ENCODE peak calls at places on chromosomes 12 and 14, in eight cellular contexts. D, B, P, X, H, A, T and V are unnamed samples.

GRCh38 chr14:95922080-95922479 is 45.4 kb downstream of the TUNAR start:
- DNase-seq in D (no peak), B (no peak), P (no peak), X (no peak), H (no peak), A (no peak), T (no peak), V (no peak)

GRCh38 chr12:57211791-57212700 is 4.5 kb upstream of the NXPH4 start:
- DNase-seq in D (no peak), B (no peak), P (no peak), X (no peak), H (no peak), A (no peak), T (no peak), V (no peak)

GRCh38 chr14:94545131-94545841 is 16.0 kb upstream of the SERPINA4 start:
- DNase-seq in D (no peak), B (no peak), P (no peak), X (no peak), H (no peak), A (no peak), T (no peak), V (peak; percentile 40)

GRCh38 chr12:6171409-6172015 is 28.7 kb upstream of the CD9 start:
- DNase-seq in D (no peak), B (no peak), P (no peak), X (no peak), H (no peak), A (no peak), T (peak; percentile 71), V (no peak)

GRCh38 chr12:75289678-75290200 is 40.4 kb downstream of the CAPS2 start:
- DNase-seq in D (no peak), B (no peak), P (no peak), X (no peak), H (peak; percentile 59), A (no peak), T (no peak), V (peak; percentile 19)

GRCh38 chr12:39581592-39581991 is 38.0 kb downstream of the ABCD2 start:
- DNase-seq in D (no peak), B (no peak), P (no peak), X (no peak), H (peak; percentile 71), A (no peak), T (no peak), V (no peak)

GRCh38 chr12:40104461-40105264 is 1.2 kb downstream of the SLC2A13 start:
- DNase-seq in D (peak; percentile 33), B (no peak), P (no peak), X (no peak), H (no peak), A (no peak), T (no peak), V (peak; percentile 14)

GRCh38 chr12:120089105-120089504 is 27.4 kb downstream of the RAB35 start:
- DNase-seq in D (no peak), B (no peak), P (no peak), X (no peak), H (no peak), A (no peak), T (peak; percentile 10), V (peak; percentile 13)

GRCh38 chr12:8819676-8819980 is 2.8 kb upstream of the A2ML1 start:
- DNase-seq in D (no peak), B (no peak), P (no peak), X (no peak), H (peak; percentile 6), A (no peak), T (no peak), V (no peak)

GRCh38 chr12:104896146-104896545 is 61.9 kb downstream of the SLC41A2 start:
- DNase-seq in D (no peak), B (no peak), P (no peak), X (no peak), H (peak; percentile 62), A (no peak), T (no peak), V (no peak)

GRCh38 chr12:11978985-11979384 is 91.8 kb upstream of the BCL2L14 start:
- DNase-seq in D (no peak), B (no peak), P (no peak), X (no peak), H (peak; percentile 73), A (no peak), T (no peak), V (no peak)

GRCh38 chr12:11976005-11976404 is 94.7 kb upstream of the BCL2L14 start:
- DNase-seq in D (no peak), B (no peak), P (no peak), X (no peak), H (no peak), A (no peak), T (no peak), V (no peak)

GRCh38 chr12:11981174-11981733 is 89.5 kb upstream of the BCL2L14 start:
- DNase-seq in D (no peak), B (peak; percentile 95), P (peak; percentile 33), X (peak; percentile 26), H (peak; percentile 62), A (no peak), T (no peak), V (no peak)

DNA sequence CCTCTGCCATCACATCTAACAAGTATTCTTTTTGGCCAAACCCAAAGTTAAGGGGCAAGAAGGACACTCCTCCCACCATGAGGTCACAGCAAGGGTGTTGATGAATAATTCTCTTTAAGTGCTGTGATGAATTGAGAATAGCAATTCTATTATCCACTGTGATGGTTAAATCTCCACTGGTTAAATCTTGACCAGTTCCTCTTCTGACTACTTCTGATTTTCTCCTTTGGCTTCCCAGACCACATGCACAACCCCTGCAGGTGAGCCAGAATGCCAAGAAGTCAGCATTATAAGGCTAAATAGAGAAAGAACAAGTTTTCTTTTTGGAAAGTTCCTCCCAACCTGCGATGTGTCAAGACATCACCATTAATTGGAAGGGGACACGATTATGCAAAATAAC is 90.6 kb upstream of the BCL2L14 start:
- DNase-seq in D (no peak), B (no peak), P (no peak), X (no peak), H (no peak), A (no peak), T (no peak), V (no peak)
- H3K4me1 ChIP-seq in D (no peaks in the 10 kb centered on the region), B (peaks cover 38% of the 10 kb centered on the region), P (peaks cover 32% of the 10 kb centered on the region), X (peaks cover 22% of the 10 kb centered on the region), H (peaks cover 28% of the 10 kb centered on the region), A (no peaks in the 10 kb centered on the region), T (no peaks in the 10 kb centered on the region), V (no peaks in the 10 kb centered on the region)

GRCh38 chr14:104917992-104918391 is 6.7 kb upstream of the PLD4 start:
- DNase-seq in D (no peak), B (no peak), P (no peak), X (no peak), H (no peak), A (no peak), T (no peak), V (no peak)
- H3K27me3 ChIP-seq in D (peaks cover 13% of the 10 kb centered on the region), B (peaks cover 2% of the 10 kb centered on the region), P (no peaks in the 10 kb centered on the region), X (no peaks in the 10 kb centered on the region), H (no peaks in the 10 kb centered on the region), A (no peaks in the 10 kb centered on the region), T (no peaks in the 10 kb centered on the region), V (no peaks in the 10 kb centered on the region)

GRCh38 chr12:38175538-38175937 is 141.0 kb upstream of the ALG10B start:
- DNase-seq in D (no peak), B (no peak), P (no peak), X (no peak), H (peak; percentile 73), A (no peak), T (no peak), V (no peak)
- H3K27ac ChIP-seq in D (no peak overlapping the region), B (no peak overlapping the region), P (no peak overlapping the region), X (no peak overlapping the region), H (no peak overlapping the region), A (no peak overlapping the region), T (no peak overlapping the region), V (no peak overlapping the region)

DNA sequence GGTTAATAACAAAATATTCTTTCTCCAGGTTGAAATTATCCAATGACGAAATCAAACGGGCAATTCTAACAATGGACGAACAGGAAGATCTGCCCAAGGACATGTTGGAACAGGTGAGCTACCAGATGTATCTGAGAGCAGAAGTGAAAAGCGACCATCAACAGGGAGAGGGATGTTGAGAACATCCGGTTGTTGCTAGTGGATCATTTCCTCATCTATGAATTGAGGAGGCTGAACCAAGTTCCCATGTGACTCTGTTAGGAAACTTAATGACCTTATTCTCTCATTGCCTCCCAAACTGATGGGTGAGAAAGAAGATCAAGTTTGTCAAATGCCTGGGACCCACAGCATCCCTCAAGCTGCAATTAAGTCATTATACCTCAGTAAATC is 117.7 kb downstream of the GPR135 start:
- DNase-seq in D (no peak), B (no peak), P (no peak), X (no peak), H (no peak), A (no peak), T (no peak), V (no peak)
- H3K4me1 ChIP-seq in D (peaks cover 9% of the 10 kb centered on the region), B (no peaks in the 10 kb centered on the region), P (no peaks in the 10 kb centered on the region), X (no peaks in the 10 kb centered on the region), H (peaks cover 16% of the 10 kb centered on the region), A (no peaks in the 10 kb centered on the region), T (peaks cover 3% of the 10 kb centered on the region), V (peaks cover 29% of the 10 kb centered on the region)

DNA sequence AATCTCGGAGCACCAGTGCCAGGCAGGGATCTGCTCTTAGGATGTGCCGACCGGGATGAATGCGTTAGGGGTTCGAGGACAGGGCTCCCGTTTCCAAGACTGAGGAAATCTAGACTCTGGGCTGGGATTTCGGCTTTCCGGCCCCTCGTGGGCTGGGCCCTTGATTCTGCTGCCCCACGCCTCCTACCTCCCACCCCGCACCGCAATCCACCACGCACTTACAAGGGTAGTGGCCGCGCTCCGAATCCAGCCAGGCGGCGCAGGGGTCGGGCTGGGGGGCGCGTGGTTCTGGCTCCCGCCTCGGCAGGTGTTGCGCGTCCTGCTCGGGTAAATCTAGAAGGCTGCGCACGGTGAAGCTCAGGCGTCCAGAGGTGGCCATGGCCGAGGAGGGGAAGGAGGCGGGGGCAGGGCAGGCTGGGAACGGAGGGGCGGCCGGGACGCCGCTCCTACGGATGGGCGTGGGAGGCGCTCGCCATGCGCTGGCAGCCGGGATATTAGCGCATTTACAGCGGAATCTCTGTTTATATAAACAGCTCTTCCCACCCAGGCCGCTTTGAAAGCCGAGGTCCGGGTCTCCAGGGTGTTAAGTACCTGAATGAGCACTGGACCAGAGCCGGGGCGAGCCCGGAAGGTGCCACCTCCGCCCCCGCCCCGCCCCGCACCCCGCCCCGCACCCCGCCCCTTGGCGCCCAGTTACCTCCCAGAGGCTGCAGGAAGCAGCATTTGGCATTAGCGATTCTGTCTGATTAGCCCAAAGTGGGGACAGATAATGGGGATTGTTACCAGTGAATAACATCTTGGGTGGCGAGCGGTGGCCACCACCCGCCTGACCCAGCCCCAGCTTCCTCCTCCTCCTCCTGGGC is at the start of gene NKX2-8:
- DNase-seq in D (no peak), B (no peak), P (no peak), X (no peak), H (no peak), A (no peak), T (no peak), V (no peak)
- H3K27me3 ChIP-seq in D (peaks cover 100% of the 10 kb centered on the region), B (peaks cover 22% of the 10 kb centered on the region), P (peaks cover 7% of the 10 kb centered on the region), X (no peaks in the 10 kb centered on the region), H (peaks cover 23% of the 10 kb centered on the region), A (peaks cover 6% of the 10 kb centered on the region), T (peaks cover 7% of the 10 kb centered on the region), V (peaks cover 100% of the 10 kb centered on the region)

GRCh38 chr14:23146980-23147379 is 27.9 kb upstream of the CEBPE start:
- DNase-seq in D (no peak), B (no peak), P (no peak), X (no peak), H (no peak), A (no peak), T (no peak), V (no peak)
- H3K27ac ChIP-seq in D (peak overlapping the region; percentile 41), B (no peak overlapping the region), P (no peak overlapping the region), X (no peak overlapping the region), H (no peak overlapping the region), A (peak overlapping the region; percentile 70), T (peak overlapping the region; percentile 78), V (no peak overlapping the region)